ENCODE peak calls at places on chromosomes 12 and 14, in ten cellular contexts. H is left ventricle myocardium inferior; T is effector memory CD4-positive, alpha-beta T cell; A is fibroblast of lung; U is GM23338; R is endodermal cell; L is sigmoid colon; J is GM23248; Y is HCT116; F is endothelial cell of umbilical vein. I is an unnamed sample.

GRCh38 chr12:83250866-83251265 is 564.2 kb downstream of the TMTC2 start:
- DNase-seq in F (no peak), J (no peak), T (no peak), U (no peak), Y (no peak), A (no peak), R (no peak), L (no peak), H (no peak), I (no peak)

GRCh38 chr14:68718033-68718725 is 74.7 kb downstream of the ZFP36L1 start:
- DNase-seq in F (no peak), A (no peak), R (peak; percentile 64), Y (peak; percentile 36), T (no peak), U (peak; percentile 53), L (no peak), J (peak; percentile 42), H (no peak), I (no peak)

GRCh38 chr12:52942056-52942913 is 6.6 kb upstream of the KRT18 start:
- DNase-seq in A (no peak), L (no peak), R (peak; percentile 50), F (no peak), H (no peak), U (no peak), T (no peak), J (no peak), Y (no peak), I (no peak)

GRCh38 chr14:99514552-99515300 is 33.5 kb downstream of the CCNK start:
- DNase-seq in R (no peak), F (no peak), L (no peak), J (no peak), Y (no peak), A (no peak), U (no peak), T (no peak), H (no peak), I (no peak)

GRCh38 chr12:27852117-27852516 is 72.1 kb upstream of the MANSC4 start:
- DNase-seq in L (no peak), R (no peak), J (no peak), T (no peak), H (no peak), F (no peak), U (no peak), A (no peak), Y (no peak), I (no peak)

GRCh38 chr12:100808777-100809176 is 14.2 kb downstream of the ANO4 start:
- DNase-seq in U (no peak), T (no peak), R (no peak), Y (no peak), H (no peak), F (no peak), J (no peak), L (no peak), A (no peak), I (no peak)

GRCh38 chr12:74499192-74499591 is 38.4 kb upstream of the ATXN7L3B start:
- DNase-seq in R (no peak), Y (no peak), U (no peak), H (no peak), T (no peak), F (no peak), J (no peak), A (no peak), L (no peak), I (no peak)

GRCh38 chr12:114450511-114451300 is 44.8 kb upstream of the TBX5 start:
- DNase-seq in R (peak; percentile 41), J (no peak), T (no peak), H (no peak), F (no peak), Y (no peak), L (no peak), A (no peak), U (peak; percentile 46), I (no peak)

GRCh38 chr12:124898200-124898950 is 16.1 kb downstream of the UBC start:
- DNase-seq in H (no peak), A (peak; percentile 48), Y (no peak), F (peak; percentile 40), T (no peak), J (peak; percentile 71), L (peak; percentile 74), U (peak; percentile 88), R (peak; percentile 78), I (peak; percentile 53)

GRCh38 chr12:95718772-95719171 is 71.8 kb downstream of the NTN4 start:
- DNase-seq in A (no peak), L (no peak), Y (no peak), J (no peak), R (no peak), U (no peak), T (no peak), F (no peak), H (no peak), I (no peak)

GRCh38 chr12:95723693-95724384 is 66.7 kb downstream of the NTN4 start:
- DNase-seq in F (no peak), H (no peak), R (no peak), L (no peak), A (no peak), Y (no peak), T (no peak), J (no peak), U (no peak), I (no peak)

GRCh38 chr12:95724767-95725166 is 65.8 kb downstream of the NTN4 start:
- DNase-seq in R (no peak), F (no peak), Y (no peak), T (no peak), L (no peak), H (no peak), A (no peak), J (no peak), U (no peak), I (no peak)

GRCh38 chr12:95718001-95718400 is 72.6 kb downstream of the NTN4 start:
- DNase-seq in A (no peak), L (no peak), H (no peak), R (no peak), U (no peak), J (no peak), T (no peak), Y (no peak), F (peak; percentile 73), I (no peak)

GRCh38 chr12:95721320-95721719 is 69.2 kb downstream of the NTN4 start:
- DNase-seq in T (no peak), J (no peak), H (no peak), F (no peak), R (no peak), L (no peak), U (peak; percentile 64), Y (no peak), A (peak; percentile 12), I (no peak)
- H3K27ac ChIP-seq in T (no peak overlapping the region), J (no peak overlapping the region), H (no peak overlapping the region), F (no peak overlapping the region), R (no peak overlapping the region), L (no peak overlapping the region), U (no peak overlapping the region), Y (no peak overlapping the region), A (no peak overlapping the region), I (no peak overlapping the region)

GRCh38 chr14:74594021-74594420 is 18.0 kb downstream of the LTBP2 start:
- DNase-seq in R (no peak), H (no peak), T (no peak), U (no peak), J (no peak), L (no peak), A (no peak), F (no peak), Y (no peak), I (no peak)

GRCh38 chr14:74592476-74593191 is 19.4 kb downstream of the LTBP2 start:
- DNase-seq in H (no peak), L (no peak), F (no peak), U (no peak), A (no peak), Y (no peak), R (no peak), J (no peak), T (no peak), I (no peak)

GRCh38 chr14:74596747-74597456 is 15.1 kb downstream of the LTBP2 start:
- DNase-seq in T (no peak), R (no peak), J (peak; percentile 89), U (no peak), H (no peak), L (no peak), A (peak; percentile 92), Y (no peak), F (no peak), I (no peak)

GRCh38 chr14:74593241-74593985 is 18.6 kb downstream of the LTBP2 start:
- DNase-seq in Y (no peak), A (peak; percentile 51), J (no peak), H (no peak), U (no peak), F (peak; percentile 65), T (no peak), R (no peak), L (no peak), I (no peak)

DNA sequence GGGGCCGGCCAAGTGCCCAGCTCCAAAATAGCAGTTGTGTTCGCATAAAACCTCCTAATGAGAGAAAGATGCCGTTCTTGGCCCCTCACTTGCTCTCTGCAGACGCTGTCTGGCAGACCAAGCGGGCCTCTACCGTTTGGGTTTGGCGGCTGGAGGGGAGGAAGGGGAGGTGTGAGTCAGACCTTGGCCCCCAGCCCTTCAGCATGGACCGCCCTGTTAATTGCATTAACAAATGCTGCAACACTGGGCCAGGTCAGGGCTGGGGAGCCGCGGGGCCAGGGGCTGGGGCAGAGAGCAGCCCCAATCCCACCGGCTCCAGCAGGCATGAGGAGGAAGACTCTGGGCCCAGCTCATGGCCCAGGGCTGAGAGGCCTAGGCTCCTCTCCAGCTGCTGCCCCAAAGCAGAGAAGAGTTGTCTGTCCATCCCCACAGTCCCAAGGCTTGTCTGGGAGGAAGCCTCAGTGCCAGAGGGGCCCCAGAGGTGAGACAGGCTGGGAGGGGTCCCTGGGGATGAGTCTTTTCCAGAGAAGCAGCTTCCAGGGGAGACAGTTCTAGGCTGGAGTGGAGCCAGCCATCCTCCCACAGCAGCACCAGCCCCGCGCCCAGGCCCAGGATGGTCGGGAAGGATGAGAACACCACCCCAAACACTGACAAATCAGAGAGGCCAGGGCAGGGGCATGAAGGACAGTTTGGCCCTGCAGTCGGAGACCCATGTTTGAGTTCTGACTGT is 16.9 kb downstream of the LTBP2 start:
- DNase-seq in R (no peak), L (peak; percentile 87), H (peak; percentile 83), F (peak; percentile 77), T (no peak), A (peak; percentile 85), Y (no peak), U (no peak), J (peak; percentile 77), I (no peak)
- H3K4me1 ChIP-seq in R (no peaks in the 10 kb centered on the region), L (peaks cover 22% of the 10 kb centered on the region), H (peaks cover 83% of the 10 kb centered on the region), F (peaks cover 29% of the 10 kb centered on the region), T (no peaks in the 10 kb centered on the region), A (peaks cover 77% of the 10 kb centered on the region), Y (no peaks in the 10 kb centered on the region), U (no peaks in the 10 kb centered on the region), J (peaks cover 67% of the 10 kb centered on the region), I (no peaks in the 10 kb centered on the region)

DNA sequence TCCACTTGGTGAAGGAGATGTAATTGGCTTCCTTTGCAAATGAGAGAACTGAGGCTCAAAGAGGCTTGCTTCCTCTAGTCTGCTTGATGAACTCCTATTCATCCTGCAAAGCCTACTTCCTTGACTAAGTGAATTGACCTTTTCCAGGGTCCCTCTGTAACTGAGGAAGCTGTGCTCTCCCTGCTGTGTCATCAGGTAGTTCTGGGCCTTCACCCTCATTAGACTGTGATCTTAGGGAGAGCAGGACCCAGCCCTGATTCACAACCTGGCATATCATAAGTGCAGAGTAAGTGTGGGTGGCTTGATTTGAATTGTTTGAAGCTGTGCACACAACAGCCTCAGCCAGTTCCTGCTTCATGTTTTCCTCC is 16.3 kb downstream of the ASB2 start:
- DNase-seq in R (no peak), F (no peak), Y (no peak), H (no peak), J (peak; percentile 30), L (no peak), A (no peak), T (no peak), U (no peak), I (no peak)
- H3K27ac ChIP-seq in R (no peak overlapping the region), F (no peak overlapping the region), Y (peak overlapping the region; percentile 54), H (peak overlapping the region; percentile 75), J (peak overlapping the region; percentile 34), L (peak overlapping the region; percentile 80), A (no peak overlapping the region), T (peak overlapping the region; percentile 66), U (no peak overlapping the region), I (no peak overlapping the region)

GRCh38 chr14:76924363-76925151 is 98.3 kb downstream of the LRRC74A start:
- DNase-seq in U (peak; percentile 99), R (peak; percentile 93), A (peak; percentile 26), F (no peak), T (peak; percentile 36), L (no peak), J (no peak), H (no peak), Y (no peak), I (no peak)
- H3K4me1 ChIP-seq in U (peaks cover 84% of the 10 kb centered on the region), R (no peaks in the 10 kb centered on the region), A (peaks cover 22% of the 10 kb centered on the region), F (peaks cover 10% of the 10 kb centered on the region), T (peaks cover 59% of the 10 kb centered on the region), L (peaks cover 27% of the 10 kb centered on the region), J (peaks cover 29% of the 10 kb centered on the region), H (peaks cover 75% of the 10 kb centered on the region), Y (peaks cover 13% of the 10 kb centered on the region), I (peaks cover 63% of the 10 kb centered on the region)

I was measured in naive thymus-derived CD4-positive, alpha-beta T cell.